ENCODE peak calls at places on chromosomes 1 and 21, in six cellular contexts. F is PC-3, Z is pancreas, A is adrenal gland, C is RWPE2, S is heart left ventricle. G is an unnamed sample.

GRCh38 chr21:39313042-39313456 is 383 bp downstream of the BRWD1 start:
- DNase-seq in F (no peak), Z (peak; percentile 31), A (peak; percentile 41), C (peak; percentile 54), S (no peak), G (peak; percentile 40)

GRCh38 chr1:119635801-119636390 is 12.2 kb downstream of the ZNF697 start:
- DNase-seq in F (no peak), Z (no peak), A (no peak), C (no peak), S (no peak), G (no peak)

GRCh38 chr1:68174173-68175113 is 57.9 kb downstream of the WLS start:
- DNase-seq in F (peak; percentile 85), Z (peak; percentile 64), A (peak; percentile 69), C (peak; percentile 80), S (peak; percentile 63), G (peak; percentile 22)

GRCh38 chr1:220700591-220701179 is 10.5 kb downstream of the C1orf115 start:
- DNase-seq in F (peak; percentile 51), Z (no peak), A (no peak), C (no peak), S (no peak), G (no peak)

GRCh38 chr1:175841613-175842234 is 98.3 kb upstream of the TNR start:
- DNase-seq in F (no peak), Z (no peak), A (no peak), C (no peak), S (no peak), G (no peak)

GRCh38 chr1:85289207-85289847 is 12.9 kb upstream of the BCL10 start:
- DNase-seq in F (peak; percentile 97), Z (no peak), A (peak; percentile 46), C (peak; percentile 92), S (no peak), G (no peak)

GRCh38 chr1:98181041-98181764 is 260.4 kb upstream of the DPYD start:
- DNase-seq in F (no peak), Z (no peak), A (no peak), C (no peak), S (no peak), G (no peak)

GRCh38 chr1:240098534-240098933 is 6.9 kb downstream of the FMN2 start:
- DNase-seq in F (peak; percentile 47), Z (no peak), A (no peak), C (no peak), S (no peak), G (no peak)

GRCh38 chr1:184691719-184692324 is 62.8 kb downstream of the EDEM3 start:
- DNase-seq in F (peak; percentile 53), Z (no peak), A (no peak), C (no peak), S (no peak), G (no peak)

GRCh38 chr1:218971166-218971565 is 202.5 kb upstream of the LYPLAL1 start:
- DNase-seq in F (no peak), Z (no peak), A (no peak), C (no peak), S (no peak), G (no peak)

GRCh38 chr1:17148950-17149608 is 29.8 kb upstream of the PADI2 start:
- DNase-seq in F (no peak), Z (no peak), A (no peak), C (no peak), S (no peak), G (no peak)

GRCh38 chr1:95093296-95093695 is 20.5 kb upstream of the ALG14 start:
- DNase-seq in F (no peak), Z (no peak), A (no peak), C (no peak), S (no peak), G (no peak)

GRCh38 chr1:227940791-227941241 is 6.9 kb downstream of the WNT9A start:
- DNase-seq in F (no peak), Z (no peak), A (peak; percentile 12), C (peak; percentile 41), S (peak; percentile 7), G (no peak)

GRCh38 chr1:244305776-244306341 is 145.8 kb downstream of the ADSS2 start:
- DNase-seq in F (no peak), Z (no peak), A (peak; percentile 76), C (no peak), S (no peak), G (no peak)

GRCh38 chr1:181397841-181398240 is 85.5 kb upstream of the CACNA1E start:
- DNase-seq in F (no peak), Z (no peak), A (no peak), C (no peak), S (no peak), G (no peak)
- H3K27ac ChIP-seq in F (no peak overlapping the region), Z (no peak overlapping the region), A (no peak overlapping the region), C (no peak overlapping the region), S (no peak overlapping the region), G (no peak overlapping the region)

GRCh38 chr1:235199441-235199840 is 38.4 kb upstream of the RBM34 start:
- DNase-seq in F (no peak), Z (no peak), A (no peak), C (no peak), S (no peak), G (no peak)
- TF ChIP-seq CTCF in F (no peak), Z (no peak), A (peak; percentile 37), C (no peak), S (no peak), G (no peak)

GRCh38 chr1:96749618-96750017 is 28.0 kb downstream of the PTBP2 start:
- DNase-seq in F (no peak), Z (no peak), A (no peak), C (no peak), S (no peak), G (no peak)
- H3K36me3 ChIP-seq in F (peaks cover 34% of the 10 kb centered on the region), Z (no peaks in the 10 kb centered on the region), A (no peaks in the 10 kb centered on the region), C (peaks cover 52% of the 10 kb centered on the region), S (peaks cover 23% of the 10 kb centered on the region), G (no peaks in the 10 kb centered on the region)

DNA sequence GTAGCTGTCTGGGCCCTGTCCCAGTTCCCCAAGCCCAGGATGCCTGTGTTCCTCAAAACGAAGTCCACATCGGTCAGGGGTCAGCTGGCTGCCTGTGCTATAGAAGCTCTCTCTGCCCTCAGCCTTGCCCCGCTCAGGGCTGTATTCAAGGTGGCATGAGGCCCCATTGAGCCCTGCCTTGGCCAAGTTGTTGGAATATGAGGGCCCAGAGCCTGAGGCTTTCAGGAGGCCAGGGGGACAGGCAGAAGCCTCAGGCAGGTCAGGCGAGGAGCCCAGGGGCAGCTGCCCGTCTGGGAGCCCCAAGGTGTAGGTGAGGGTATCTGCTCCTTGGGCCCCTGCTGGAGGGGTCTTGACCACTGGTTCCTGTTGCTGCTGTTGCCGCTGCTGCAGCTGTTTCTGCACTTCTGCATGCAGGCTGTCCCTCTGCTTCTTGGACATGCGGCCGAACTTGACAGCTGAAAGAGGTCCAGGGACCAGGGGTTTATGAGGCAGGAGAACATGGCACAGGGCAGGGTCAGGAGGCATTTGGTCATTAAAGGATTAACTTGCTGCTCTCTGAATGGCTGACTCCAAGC is 9.8 kb upstream of the LINGO4 start:
- DNase-seq in F (no peak), Z (no peak), A (no peak), C (no peak), S (no peak), G (no peak)
- H3K27ac ChIP-seq in F (no peak overlapping the region), Z (no peak overlapping the region), A (no peak overlapping the region), C (no peak overlapping the region), S (no peak overlapping the region), G (no peak overlapping the region)

GRCh38 chr1:57124768-57125446 is 159.1 kb upstream of the C8B start:
- DNase-seq in F (peak; percentile 6), Z (no peak), A (no peak), C (no peak), S (no peak), G (no peak)
- TF ChIP-seq CTCF in F (peak; percentile 20), Z (no peak), A (no peak), C (no peak), S (no peak), G (no peak)

GRCh38 chr1:21852282-21853129 is 40.4 kb downstream of the LDLRAD2 start:
- DNase-seq in F (no peak), Z (no peak), A (no peak), C (peak; percentile 57), S (no peak), G (no peak)
- H3K36me3 ChIP-seq in F (peaks cover 10% of the 10 kb centered on the region), Z (peaks cover 8% of the 10 kb centered on the region), A (no peaks in the 10 kb centered on the region), C (peaks cover 38% of the 10 kb centered on the region), S (peaks cover 100% of the 10 kb centered on the region), G (no peaks in the 10 kb centered on the region)

GRCh38 chr1:110875216-110875731 is 2.3 kb downstream of the CD53 start:
- DNase-seq in F (no peak), Z (no peak), A (no peak), C (no peak), S (no peak), G (no peak)

GRCh38 chr1:110872745-110873435 is at the start of gene CD53:
- DNase-seq in F (no peak), Z (no peak), A (peak; percentile 17), C (no peak), S (peak; percentile 18), G (peak; percentile 11)

GRCh38 chr1:110874303-110875215 is 1.6 kb downstream of the CD53 start:
- DNase-seq in F (no peak), Z (no peak), A (no peak), C (no peak), S (no peak), G (no peak)

GRCh38 chr1:110872366-110872744 is 593 bp upstream of the CD53 start:
- DNase-seq in F (no peak), Z (no peak), A (no peak), C (no peak), S (no peak), G (no peak)

DNA sequence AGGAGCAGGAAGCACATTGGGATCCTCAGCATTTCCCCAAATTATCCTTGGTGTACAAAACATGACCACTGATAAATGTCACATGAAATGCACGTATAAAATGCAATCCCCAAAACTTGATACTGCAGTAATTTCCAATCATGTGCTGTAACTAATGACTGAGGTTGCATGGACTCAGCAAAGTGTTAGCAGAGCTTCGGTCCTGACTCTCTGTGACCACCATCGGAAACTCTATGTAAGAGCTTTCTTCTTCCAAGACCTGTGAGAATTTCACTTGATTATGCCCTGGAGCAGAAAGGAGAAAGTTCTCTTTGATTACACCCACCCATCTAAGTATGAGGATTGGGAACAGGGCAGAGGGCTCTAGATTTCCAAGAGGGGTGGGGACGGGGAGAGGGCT is 908 bp downstream of the CD53 start:
- DNase-seq in F (no peak), Z (no peak), A (no peak), C (no peak), S (no peak), G (no peak)
- H3K27ac ChIP-seq in F (no peak overlapping the region), Z (no peak overlapping the region), A (no peak overlapping the region), C (no peak overlapping the region), S (no peak overlapping the region), G (no peak overlapping the region)

DNA sequence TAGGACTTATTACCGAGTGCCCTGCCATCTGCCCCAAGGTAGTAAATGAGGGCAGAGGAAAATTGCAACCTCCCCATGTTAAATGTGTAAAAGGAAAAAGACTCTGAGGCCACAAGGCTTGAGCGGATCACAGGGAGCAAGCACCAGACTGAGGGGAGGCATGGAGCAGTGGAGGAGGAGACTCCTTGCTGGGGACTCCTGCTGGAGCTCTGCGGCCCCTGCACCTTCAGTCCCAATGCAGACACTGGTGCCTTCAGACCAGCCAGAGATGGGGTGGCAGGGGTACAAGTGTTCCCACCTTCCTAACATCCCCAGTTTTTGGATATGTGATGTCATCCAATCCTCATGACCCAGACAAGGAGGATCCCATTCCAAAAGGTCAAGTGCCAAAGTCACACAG is 128.4 kb upstream of the NGF start:
- DNase-seq in F (no peak), Z (no peak), A (no peak), C (no peak), S (no peak), G (no peak)
- TF ChIP-seq CTCF in F (peak; percentile 19), Z (no peak), A (no peak), C (no peak), S (no peak), G (no peak)

G was measured in gastrocnemius medialis.